ENCODE peak calls at places on chromosomes 6 and 20, in four cellular contexts. F is CD8-positive, alpha-beta T cell; Q is stromal cell of bone marrow; J is astrocyte of the spinal cord. E is an unnamed sample.

GRCh38 chr6:114194362-114195343 is 148.2 kb downstream of the HS3ST5 start:
- DNase-seq in F (no peak), Q (peak), J (peak), E (no peak)

GRCh38 chr6:84639396-84639795 is 125.0 kb downstream of the TBX18 start:
- DNase-seq in J (no peak), F (no peak), Q (no peak), E (no peak)

GRCh38 chr6:47057830-47058540 is 15.9 kb upstream of the ADGRF1 start:
- DNase-seq in Q (no peak), J (peak), F (no peak), E (no peak)

GRCh38 chr6:146133866-146134265 is 105.0 kb downstream of the GRM1 start:
- DNase-seq in F (no peak), Q (no peak), J (no peak), E (no peak)

GRCh38 chr20:34824026-34824860 is 1.2 kb downstream of the NCOA6 start:
- DNase-seq in J (peak), Q (no peak), F (peak), E (peak)

GRCh38 chr6:140857734-140858380 is 1274.9 kb upstream of the GJE1 start:
- DNase-seq in J (peak), Q (peak), F (no peak), E (peak)

GRCh38 chr6:2918936-2919335 is 15.8 kb upstream of the SERPINB9 start:
- DNase-seq in J (no peak), F (peak), Q (no peak), E (no peak)

GRCh38 chr6:157629220-157629619 is 193.8 kb upstream of the SNX9 start:
- DNase-seq in J (peak), F (no peak), Q (no peak), E (no peak)

GRCh38 chr20:62759981-62760431 is 36.3 kb upstream of the MRGBP start:
- DNase-seq in F (no peak), Q (no peak), J (no peak), E (no peak)

GRCh38 chr6:106163966-106164877 is 78.1 kb downstream of the PRDM1 start:
- DNase-seq in Q (peak), F (peak), J (peak), E (peak)

GRCh38 chr20:45100563-45101245 is at the start of gene KCNS1:
- DNase-seq in F (peak), Q (no peak), J (peak), E (no peak)

GRCh38 chr6:41647061-41647511 is 8.8 kb downstream of the MDFI start:
- DNase-seq in Q (no peak), F (no peak), J (peak), E (no peak)

GRCh38 chr20:33964431-33964830 is 29.3 kb upstream of the RALY start:
- DNase-seq in F (no peak), Q (no peak), J (no peak), E (no peak)

GRCh38 chr20:14148042-14148441 is 152.7 kb downstream of the MACROD2 start:
- DNase-seq in Q (no peak), J (peak), F (no peak), E (no peak)

GRCh38 chr6:75933387-75933975 is 139.0 kb downstream of the IMPG1 start:
- DNase-seq in J (no peak), Q (no peak), F (no peak), E (no peak)

GRCh38 chr20:36847009-36847709 is 28.8 kb upstream of the TLDC2 start:
- DNase-seq in J (peak), Q (peak), F (no peak), E (peak)

GRCh38 chr6:166435574-166435973 is 52.8 kb upstream of the MPC1 start:
- DNase-seq in F (peak), Q (no peak), J (no peak), E (no peak)

GRCh38 chr20:19849341-19850189 is 91.5 kb downstream of the RIN2 start:
- DNase-seq in Q (no peak), F (no peak), J (peak), E (no peak)

GRCh38 chr20:53827996-53828672 is 234.5 kb upstream of the ZNF217 start:
- DNase-seq in F (no peak), J (peak), Q (peak), E (peak)

GRCh38 chr6:141688916-141689315 is 443.8 kb upstream of the GJE1 start:
- DNase-seq in J (no peak), F (no peak), Q (no peak), E (no peak)

GRCh38 chr20:56414842-56415765 is 3.0 kb downstream of the CASS4 start:
- DNase-seq in Q (no peak), J (peak), F (no peak), E (peak)

GRCh38 chr6:506920-507523 is 115.5 kb downstream of the IRF4 start:
- DNase-seq in J (no peak), F (no peak), Q (no peak), E (no peak)

GRCh38 chr6:99146716-99147115 is 199.0 kb upstream of the FBXL4 start:
- DNase-seq in F (no peak), Q (no peak), J (no peak), E (no peak)

E was measured in fibroblast of the conjunctiva.